ENCODE peak calls at places on chromosomes 11 and 22, in nine cellular contexts. P is hypothalamus; H is activated CD8-positive, alpha-beta memory T cell treated with anti-CD3 and anti-CD28 coated beads for 4 hours; C is NCI-H1105; W is epithelial cell of esophagus; Z is cerebellar nuclear complex; T is heart right ventricle; I is HFFc6; F is iPS-NIHi11. K is an unnamed sample.

GRCh38 chr22:45497746-45498145 is 4.9 kb upstream of the FBLN1 start:
- DNase-seq in P (no peak), H (no peak), C (no peak), W (no peak), Z (no peak), T (no peak), I (no peak), F (no peak), K (no peak)

GRCh38 chr11:33742249-33742851 is 6.1 kb upstream of the CD59 start:
- DNase-seq in P (no peak), H (no peak), C (no peak), W (peak), Z (no peak), T (no peak), I (no peak), F (no peak), K (peak)

GRCh38 chr11:27402450-27402849 is 39.4 kb upstream of the CCDC34 start:
- DNase-seq in P (no peak), H (no peak), C (no peak), W (no peak), Z (no peak), T (no peak), I (no peak), F (no peak), K (no peak)

GRCh38 chr11:2899080-2899783 is 13.7 kb upstream of the CDKN1C start:
- DNase-seq in P (no peak), H (no peak), C (no peak), W (no peak), Z (no peak), T (no peak), I (no peak), F (no peak), K (no peak)

GRCh38 chr22:49340406-49340805 is 487.3 kb downstream of the BRD1 start:
- DNase-seq in P (no peak), H (no peak), C (no peak), W (no peak), Z (no peak), T (no peak), I (no peak), F (no peak), K (no peak)

GRCh38 chr11:75022289-75022688 is 33.6 kb downstream of the NEU3 start:
- DNase-seq in P (no peak), H (no peak), C (no peak), W (peak), Z (no peak), T (no peak), I (no peak), F (no peak), K (no peak)

GRCh38 chr11:115193931-115194797 is 310.1 kb downstream of the CADM1 start:
- DNase-seq in P (no peak), H (no peak), C (no peak), W (no peak), Z (no peak), T (no peak), I (no peak), F (no peak), K (no peak)

GRCh38 chr22:44326549-44326881 is 13.8 kb upstream of the SHISAL1 start:
- DNase-seq in P (no peak), H (no peak), C (no peak), W (no peak), Z (no peak), T (no peak), I (no peak), F (no peak), K (peak)

GRCh38 chr11:75365711-75366181 is 14.3 kb upstream of the ARRB1 start:
- DNase-seq in P (no peak), H (no peak), C (no peak), W (no peak), Z (no peak), T (no peak), I (peak), F (no peak), K (peak)

GRCh38 chr22:40409613-40410113 is 39.3 kb downstream of the SGSM3 start:
- DNase-seq in P (no peak), H (no peak), C (no peak), W (no peak), Z (no peak), T (no peak), I (no peak), F (no peak), K (no peak)

GRCh38 chr11:69055212-69055586 is 6.5 kb downstream of the TPCN2 start:
- DNase-seq in P (no peak), H (no peak), C (no peak), W (no peak), Z (no peak), T (no peak), I (no peak), F (no peak), K (no peak)

GRCh38 chr11:68810164-68810563 is 31.6 kb downstream of the CPT1A start:
- DNase-seq in P (no peak), H (no peak), C (no peak), W (no peak), Z (no peak), T (peak), I (no peak), F (no peak), K (no peak)

GRCh38 chr11:121253951-121254350 is 38.6 kb upstream of the SC5D start:
- DNase-seq in P (no peak), H (no peak), C (no peak), W (peak), Z (no peak), T (no peak), I (no peak), F (no peak), K (no peak)

GRCh38 chr11:12981879-12982531 is 27.1 kb upstream of the RASSF10 start:
- DNase-seq in P (no peak), H (no peak), C (no peak), W (peak), Z (no peak), T (no peak), I (peak), F (no peak), K (no peak)

GRCh38 chr11:67997460-67997921 is 6.4 kb downstream of the UNC93B1 start:
- DNase-seq in P (no peak), H (no peak), C (no peak), W (no peak), Z (no peak), T (no peak), I (no peak), F (no peak), K (no peak)

GRCh38 chr22:46634011-46634699 is 14.0 kb downstream of the GRAMD4 start:
- DNase-seq in P (no peak), H (no peak), C (no peak), W (peak), Z (no peak), T (no peak), I (no peak), F (no peak), K (no peak)

GRCh38 chr11:130051077-130051476 is 18.6 kb upstream of the APLP2 start:
- DNase-seq in P (no peak), H (no peak), C (no peak), W (no peak), Z (no peak), T (no peak), I (peak), F (no peak), K (peak)

GRCh38 chr11:85685820-85686459 is at the start of gene CCDC89:
- DNase-seq in P (peak), H (no peak), C (peak), W (peak), Z (peak), T (peak), I (peak), F (peak), K (peak)

GRCh38 chr22:43893266-43893665 is 1.5 kb upstream of the PNPLA5 start:
- DNase-seq in P (no peak), H (no peak), C (no peak), W (no peak), Z (no peak), T (no peak), I (no peak), F (no peak), K (no peak)

GRCh38 chr11:133930767-133931448 is 25.9 kb downstream of the IGSF9B start:
- DNase-seq in P (no peak), H (no peak), C (no peak), W (no peak), Z (no peak), T (no peak), I (no peak), F (peak), K (peak)